ENCODE peak calls at places on chromosomes 13 and 19, in five cellular contexts. One of them, this sample, is unnamed.

GRCh38 chr19:48556163-48556562 is 4.2 kb downstream of the SULT2B1 start:
- DNase-seq in heart right ventricle: no peak
- DNase-seq in endothelial cell: no peak
- DNase-seq in foreskin keratinocyte: peak
- DNase-seq in psoas muscle: no peak
- DNase-seq in this sample: no peak

GRCh38 chr13:94335786-94336357 is 143.6 kb downstream of the DCT start:
- DNase-seq in heart right ventricle: no peak
- DNase-seq in endothelial cell: no peak
- DNase-seq in foreskin keratinocyte: peak
- DNase-seq in psoas muscle: no peak
- DNase-seq in this sample: no peak

GRCh38 chr19:43524922-43525835 is 1.8 kb downstream of the ETHE1 start:
- DNase-seq in heart right ventricle: peak
- DNase-seq in endothelial cell: peak
- DNase-seq in foreskin keratinocyte: peak
- DNase-seq in psoas muscle: no peak
- DNase-seq in this sample: no peak

GRCh38 chr13:80962855-80963254 is 621.9 kb upstream of the SPRY2 start:
- DNase-seq in heart right ventricle: no peak
- DNase-seq in endothelial cell: no peak
- DNase-seq in foreskin keratinocyte: no peak
- DNase-seq in psoas muscle: no peak
- DNase-seq in this sample: no peak

GRCh38 chr19:5955638-5955935 is 22.4 kb downstream of the RANBP3 start:
- DNase-seq in heart right ventricle: no peak
- DNase-seq in endothelial cell: no peak
- DNase-seq in foreskin keratinocyte: no peak
- DNase-seq in psoas muscle: no peak
- DNase-seq in this sample: no peak

GRCh38 chr19:7983995-7984837 is 21.2 kb downstream of the ELAVL1 start:
- DNase-seq in heart right ventricle: no peak
- DNase-seq in endothelial cell: no peak
- DNase-seq in foreskin keratinocyte: peak
- DNase-seq in psoas muscle: no peak
- DNase-seq in this sample: no peak

GRCh38 chr19:1355974-1356865 is 27.5 kb upstream of the NDUFS7 start:
- DNase-seq in heart right ventricle: no peak
- DNase-seq in endothelial cell: no peak
- DNase-seq in foreskin keratinocyte: no peak
- DNase-seq in psoas muscle: no peak
- DNase-seq in this sample: no peak

GRCh38 chr19:9877775-9878510 is 42.8 kb downstream of the PIN1 start:
- DNase-seq in heart right ventricle: no peak
- DNase-seq in endothelial cell: no peak
- DNase-seq in foreskin keratinocyte: peak
- DNase-seq in psoas muscle: no peak
- DNase-seq in this sample: no peak

GRCh38 chr19:5572556-5573286 is 5.0 kb upstream of the TINCR start:
- DNase-seq in heart right ventricle: no peak
- DNase-seq in endothelial cell: no peak
- DNase-seq in foreskin keratinocyte: no peak
- DNase-seq in psoas muscle: no peak
- DNase-seq in this sample: no peak

GRCh38 chr19:13119654-13120053 is 1.6 kb downstream of the NACC1 start:
- DNase-seq in heart right ventricle: no peak
- DNase-seq in endothelial cell: no peak
- DNase-seq in foreskin keratinocyte: no peak
- DNase-seq in psoas muscle: no peak
- DNase-seq in this sample: no peak

GRCh38 chr19:3281026-3281425 is 56.6 kb downstream of the CELF5 start:
- DNase-seq in heart right ventricle: no peak
- DNase-seq in endothelial cell: no peak
- DNase-seq in foreskin keratinocyte: no peak
- DNase-seq in psoas muscle: no peak
- DNase-seq in this sample: no peak

DNA sequence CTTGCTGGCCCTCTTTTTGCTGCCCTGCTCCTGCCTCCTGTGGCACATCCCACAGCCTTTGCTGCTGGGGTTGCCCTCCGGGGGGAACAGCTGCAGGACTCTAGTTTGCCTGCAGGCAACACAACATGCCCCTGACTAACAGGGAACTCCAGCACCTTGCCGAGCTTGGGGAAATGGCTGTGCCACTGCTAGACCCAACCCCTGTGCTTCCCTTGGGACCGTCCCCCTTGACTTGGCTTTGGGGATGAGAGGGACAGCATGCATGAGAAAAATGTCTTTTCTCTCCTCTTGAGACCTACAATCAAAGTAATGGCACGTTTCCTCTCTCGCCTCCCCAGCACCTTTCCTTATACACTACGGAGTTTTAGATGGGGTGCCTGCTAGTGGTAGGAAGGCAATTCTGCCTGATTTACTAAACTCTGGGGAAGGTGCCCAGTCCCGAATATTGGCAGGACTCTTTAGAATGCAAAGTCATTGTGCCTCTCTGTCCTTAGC is 12.4 kb upstream of the VWA8 start:
- DNase-seq in heart right ventricle: peak
- DNase-seq in endothelial cell: no peak
- DNase-seq in foreskin keratinocyte: no peak
- DNase-seq in psoas muscle: no peak
- DNase-seq in this sample: no peak
- TF ChIP-seq CTCF in heart right ventricle: peak
- TF ChIP-seq CTCF in endothelial cell: no peak
- TF ChIP-seq CTCF in foreskin keratinocyte: peak
- TF ChIP-seq CTCF in psoas muscle: peak
- TF ChIP-seq CTCF in this sample: no peak

DNA sequence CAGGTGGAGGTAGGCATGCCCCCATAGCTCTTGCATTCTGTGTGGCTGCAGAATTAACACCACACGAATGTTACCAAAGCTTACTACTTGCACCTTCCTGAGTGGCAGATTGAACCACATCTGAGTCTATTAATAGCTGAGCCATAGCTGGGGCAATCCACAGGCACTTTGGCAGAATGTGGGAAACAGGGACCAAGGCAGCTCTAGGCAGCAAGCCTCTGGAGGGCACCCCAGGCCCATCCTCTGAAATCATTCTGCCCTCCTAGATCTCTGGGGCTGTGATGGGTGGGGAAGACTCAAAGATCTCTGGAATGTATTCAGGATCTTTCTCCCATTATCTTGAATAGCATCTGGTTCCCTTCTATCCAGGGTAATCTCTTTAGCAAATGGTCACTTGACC is 139.3 kb downstream of the TNFRSF19 start:
- DNase-seq in heart right ventricle: peak
- DNase-seq in endothelial cell: no peak
- DNase-seq in foreskin keratinocyte: no peak
- DNase-seq in psoas muscle: no peak
- DNase-seq in this sample: no peak
- TF ChIP-seq CTCF in heart right ventricle: no peak
- TF ChIP-seq CTCF in endothelial cell: no peak
- TF ChIP-seq CTCF in foreskin keratinocyte: peak
- TF ChIP-seq CTCF in psoas muscle: no peak
- TF ChIP-seq CTCF in this sample: no peak

GRCh38 chr13:78759704-78760103 is 100.7 kb upstream of the OBI1 start:
- DNase-seq in heart right ventricle: no peak
- DNase-seq in endothelial cell: no peak
- DNase-seq in foreskin keratinocyte: no peak
- DNase-seq in psoas muscle: no peak
- DNase-seq in this sample: no peak
- TF ChIP-seq CTCF in heart right ventricle: no peak
- TF ChIP-seq CTCF in endothelial cell: no peak
- TF ChIP-seq CTCF in foreskin keratinocyte: no peak
- TF ChIP-seq CTCF in psoas muscle: no peak
- TF ChIP-seq CTCF in this sample: no peak

DNA sequence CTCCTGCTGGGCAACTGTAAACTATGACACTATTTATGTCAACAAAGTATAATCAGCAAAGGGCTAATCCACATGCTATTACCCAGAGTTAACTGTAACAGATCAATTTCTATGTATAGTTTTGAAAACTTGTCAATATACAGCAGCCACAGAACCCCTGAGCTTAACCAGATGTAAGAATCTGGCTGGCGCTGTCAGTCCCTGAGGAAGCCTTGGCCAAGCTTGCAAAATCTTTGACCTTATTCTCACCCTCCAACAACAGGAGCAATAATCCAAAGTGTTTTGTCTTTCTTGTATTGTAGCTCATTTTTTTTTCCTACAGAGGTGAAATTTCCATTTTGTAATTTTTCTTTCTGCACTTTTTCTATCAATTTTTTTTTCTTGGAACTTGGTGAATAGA is 1230.1 kb upstream of the SLC10A2 start:
- DNase-seq in heart right ventricle: no peak
- DNase-seq in endothelial cell: no peak
- DNase-seq in foreskin keratinocyte: no peak
- DNase-seq in psoas muscle: no peak
- DNase-seq in this sample: no peak
- TF ChIP-seq CTCF in heart right ventricle: no peak
- TF ChIP-seq CTCF in endothelial cell: no peak
- TF ChIP-seq CTCF in foreskin keratinocyte: no peak
- TF ChIP-seq CTCF in psoas muscle: no peak
- TF ChIP-seq CTCF in this sample: no peak

This sample was measured in neural crest cell.